ENCODE peak calls at places on chromosomes 4 and X, in four cellular contexts. C, D, E and G are unnamed samples. For H3K4me1, the result is how much of the 10 kb centered on the place peaks cover.

GRCh38 chr4:146255463-146255862 is 41.1 kb downstream of the REELD1 start:
- DNase-seq in D (no peak), E (no peak), C (no peak), G (no peak)

GRCh38 chr4:128565054-128565453 is 244.4 kb upstream of the JADE1 start:
- DNase-seq in C (no peak), D (no peak), E (no peak), G (no peak)

GRCh38 chr4:106869551-106869950 is 166.6 kb downstream of the DKK2 start:
- DNase-seq in D (no peak), E (no peak), C (no peak), G (no peak)

GRCh38 chr4:142909908-142910307 is 63.8 kb upstream of the INPP4B start:
- DNase-seq in D (no peak), E (no peak), C (no peak), G (no peak)

GRCh38 chrX:74133156-74133796 is 170.7 kb upstream of the ZCCHC13 start:
- DNase-seq in D (peak), E (no peak), C (peak), G (no peak)

GRCh38 chrX:34900691-34901090 is 41.9 kb upstream of the FAM47B start:
- DNase-seq in E (no peak), D (no peak), C (no peak), G (no peak)

GRCh38 chr4:105182211-105182610 is 35.5 kb downstream of the TET2 start:
- DNase-seq in E (no peak), D (no peak), C (no peak), G (no peak)

GRCh38 chr4:105466580-105466979 is 7.3 kb downstream of the PPA2 start:
- DNase-seq in C (no peak), E (no peak), D (no peak), G (no peak)

GRCh38 chr4:25927361-25928040 is 13.5 kb downstream of the SMIM20 start:
- DNase-seq in D (no peak), C (no peak), E (no peak), G (no peak)

GRCh38 chrX:23919706-23920320 is 12.0 kb downstream of the CXorf58 start:
- DNase-seq in D (no peak), C (peak), E (no peak), G (no peak)

GRCh38 chr4:152454398-152455011 is 81.4 kb downstream of the FBXW7 start:
- DNase-seq in C (no peak), E (no peak), D (peak), G (no peak)

GRCh38 chr4:168917150-168917779 is 92.8 kb downstream of the CBR4 start:
- DNase-seq in C (peak), D (peak), E (no peak), G (no peak)

GRCh38 chr4:56653461-56654237 is 27.4 kb downstream of the HOPX start:
- DNase-seq in C (no peak), D (peak), E (no peak), G (no peak)

GRCh38 chr4:80471701-80472100 is 136.2 kb downstream of the CFAP299 start:
- DNase-seq in C (peak), D (peak), E (no peak), G (no peak)

GRCh38 chrX:16462912-16463311 is 187.0 kb upstream of the S100G start:
- DNase-seq in D (no peak), E (no peak), C (no peak), G (no peak)

GRCh38 chr4:14441550-14441949 is 560.7 kb upstream of the CPEB2 start:
- DNase-seq in D (no peak), E (no peak), C (peak), G (no peak)
- H3K27ac ChIP-seq in D (no peak), E (no peak), C (no peak), G (no peak)

DNA sequence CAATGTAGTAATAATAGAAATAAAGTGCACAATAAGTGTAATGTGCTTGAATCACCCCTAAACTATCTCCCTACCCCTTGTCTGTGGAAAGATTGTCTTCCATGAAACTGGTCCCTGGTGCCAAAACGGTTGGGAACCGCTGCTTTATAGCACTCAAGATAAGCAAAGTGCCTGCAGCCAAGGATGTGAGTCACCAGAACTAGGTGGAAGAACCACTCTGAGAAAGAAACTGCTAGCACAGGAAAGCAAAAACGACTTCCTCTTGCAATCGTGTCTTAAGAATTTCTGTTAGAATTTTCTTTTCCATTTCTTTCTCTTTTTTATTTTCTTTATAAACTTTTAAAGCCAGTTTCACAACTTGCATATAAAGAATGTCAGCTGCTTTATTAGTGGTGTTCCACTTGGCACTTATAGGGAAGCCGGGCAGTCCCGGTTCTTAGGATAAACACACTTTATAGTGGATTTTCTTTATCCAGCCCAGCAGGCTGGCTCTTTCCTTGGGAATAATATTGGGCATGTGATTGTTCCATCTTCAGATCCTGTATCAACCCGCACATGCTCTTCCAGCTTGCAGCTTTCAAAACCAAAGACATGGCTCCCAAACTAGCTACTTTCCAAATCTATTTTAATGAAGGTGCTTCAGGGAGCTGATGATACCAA is 32.3 kb upstream of the CXCL8 start:
- DNase-seq in D (peak), E (no peak), C (no peak), G (no peak)
- H3K4me1 ChIP-seq in D (half or more), E (under half), C (under half), G (under half)

DNA sequence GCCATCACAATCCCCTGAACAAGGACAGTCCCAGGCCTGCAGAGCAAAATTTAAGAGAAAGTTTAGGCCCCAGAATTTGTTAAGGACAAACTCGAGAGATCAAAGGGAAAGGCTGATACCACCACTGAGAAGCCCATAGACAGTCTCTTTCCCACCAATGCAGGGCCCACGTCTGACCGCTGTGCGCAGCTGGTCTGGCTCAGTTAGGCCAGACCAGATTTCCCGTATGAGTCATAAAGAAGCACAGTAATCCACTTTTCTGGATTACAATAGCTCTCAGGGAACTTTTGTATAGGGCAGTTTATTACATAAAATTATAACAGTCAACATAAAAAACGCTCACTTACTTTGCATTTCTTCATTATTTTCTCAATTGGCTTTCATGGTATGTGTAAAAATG is 259.5 kb downstream of the RCHY1 start:
- DNase-seq in D (no peak), E (no peak), C (no peak), G (no peak)
- TF ChIP-seq CTCF in D (no peak), E (no peak), C (no peak), G (no peak)

GRCh38 chrX:134658421-134658896 is at the start of gene PLAC1:
- DNase-seq in C (no peak), E (no peak), D (peak), G (no peak)
- H3K27ac ChIP-seq in C (no peak), E (no peak), D (peak), G (no peak)

GRCh38 chr4:118909173-118909956 is 20.7 kb downstream of the SYNPO2 start:
- DNase-seq in C (no peak), E (no peak), D (no peak), G (no peak)
- H3K4me1 ChIP-seq in C (under half), E (under half), D (under half), G (under half)

GRCh38 chr4:162461952-162462351 is 298.2 kb upstream of the FSTL5 start:
- DNase-seq in C (no peak), D (peak), E (no peak), G (no peak)
- TF ChIP-seq CTCF in C (peak), D (peak), E (no peak), G (no peak)

DNA sequence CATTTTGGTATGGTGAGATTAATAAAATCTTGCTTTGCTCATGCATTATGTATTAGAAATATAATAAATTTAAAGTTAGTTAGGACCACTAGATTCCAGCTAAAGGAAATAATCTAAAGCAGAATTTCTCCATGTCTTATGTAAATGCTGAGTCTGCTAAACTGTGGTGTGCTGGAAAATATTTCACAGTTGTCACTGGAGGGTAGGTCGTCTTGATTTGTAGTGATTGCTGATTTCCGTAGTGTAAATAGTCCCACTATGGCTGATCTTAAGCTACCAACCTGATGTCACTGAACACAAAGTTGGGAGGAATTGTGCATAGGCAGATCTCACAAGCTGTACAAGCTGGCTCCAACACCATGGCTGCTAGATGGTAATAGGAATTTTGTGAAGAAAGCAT is 133.4 kb upstream of the NR3C2 start:
- DNase-seq in C (no peak), D (no peak), E (no peak), G (no peak)
- H3K27ac ChIP-seq in C (no peak), D (no peak), E (no peak), G (no peak)

DNA sequence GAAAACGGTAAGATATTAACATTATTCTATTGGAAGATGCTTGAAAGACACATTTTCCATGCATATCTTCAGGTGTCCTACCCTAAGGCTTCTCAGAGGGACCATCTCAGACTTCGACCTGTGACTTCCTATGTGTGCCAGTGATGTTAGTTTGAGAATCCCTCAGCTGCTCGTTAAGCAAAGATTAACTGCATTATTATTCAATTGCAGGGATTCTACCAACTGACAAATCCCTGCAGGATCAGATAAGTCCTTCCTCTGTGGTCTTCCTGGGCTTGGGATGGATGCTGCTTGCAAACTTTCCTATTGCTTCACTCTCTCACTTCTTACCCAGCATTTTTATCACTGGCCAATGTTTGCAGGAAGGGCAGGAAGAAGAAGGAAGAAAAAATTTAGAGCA is 83.0 kb upstream of the PPARGC1A start:
- DNase-seq in C (no peak), E (no peak), D (no peak), G (no peak)
- H3K4me1 ChIP-seq in C (under half), E (under half), D (under half), G (under half)